ENCODE peak calls at places on chromosomes 5 and 9, in eight cellular contexts. Q, N, A, T, M, R, X and H are unnamed samples.

GRCh38 chr9:134783699-134784039 is 96.9 kb upstream of the FCN2 start:
- DNase-seq in X (no peak), R (peak), N (no peak), Q (no peak), T (no peak), A (peak), M (no peak), H (no peak)

GRCh38 chr9:128372188-128372641 is 1.0 kb downstream of the URM1 start:
- DNase-seq in A (no peak), R (peak), M (no peak), N (no peak), Q (no peak), X (no peak), T (no peak), H (no peak)

GRCh38 chr9:113620377-113621161 is 157.0 kb downstream of the RGS3 start:
- DNase-seq in N (no peak), Q (peak), A (peak), T (no peak), X (no peak), M (peak), R (peak), H (no peak)

GRCh38 chr9:4491621-4491975 is 1.3 kb downstream of the SLC1A1 start:
- DNase-seq in Q (no peak), R (no peak), T (no peak), X (no peak), N (no peak), A (no peak), M (no peak), H (no peak)

GRCh38 chr9:32704343-32704742 is 68.9 kb upstream of the TAF1L start:
- DNase-seq in T (no peak), Q (no peak), N (no peak), M (no peak), A (no peak), R (no peak), X (no peak), H (no peak)

GRCh38 chr9:31153250-31153840 is 1231.1 kb upstream of the ACO1 start:
- DNase-seq in Q (no peak), T (no peak), A (peak), X (no peak), M (no peak), R (no peak), N (no peak), H (no peak)

GRCh38 chr5:149413477-149414210 is 34.6 kb upstream of the IL17B start:
- DNase-seq in A (no peak), Q (no peak), M (no peak), T (no peak), N (no peak), X (no peak), R (no peak), H (no peak)

GRCh38 chr5:34674226-34674625 is 18.1 kb downstream of the RAI14 start:
- DNase-seq in R (peak), T (no peak), Q (no peak), X (no peak), A (peak), M (no peak), N (no peak), H (no peak)

GRCh38 chr5:57307516-57307915 is 133.7 kb downstream of the GPBP1 start:
- DNase-seq in A (no peak), X (no peak), Q (no peak), R (no peak), T (no peak), N (no peak), M (no peak), H (no peak)

GRCh38 chr5:173726848-173727557 is 110.6 kb upstream of the BOD1 start:
- DNase-seq in T (no peak), M (no peak), R (no peak), A (peak), N (no peak), Q (no peak), X (no peak), H (no peak)

GRCh38 chr5:150457112-150457511 is 7.6 kb upstream of the RPS14 start:
- DNase-seq in A (no peak), M (no peak), Q (no peak), N (no peak), T (no peak), R (no peak), X (no peak), H (no peak)

GRCh38 chr5:179294891-179295777 is 50.1 kb downstream of the ADAMTS2 start:
- DNase-seq in R (peak), X (no peak), Q (no peak), N (no peak), M (no peak), A (peak), T (no peak), H (no peak)

GRCh38 chr9:38066167-38066906 is 2.7 kb downstream of the SHB start:
- DNase-seq in Q (no peak), N (no peak), X (no peak), R (peak), A (no peak), T (no peak), M (no peak), H (no peak)

GRCh38 chr9:129594632-129595031 is 26.3 kb downstream of the C9orf50 start:
- DNase-seq in M (no peak), Q (no peak), T (no peak), R (no peak), X (no peak), N (no peak), A (no peak), H (no peak)

GRCh38 chr9:27634879-27635278 is 61.6 kb upstream of the C9orf72 start:
- DNase-seq in M (no peak), X (no peak), Q (no peak), R (no peak), T (no peak), N (no peak), A (no peak), H (peak)

GRCh38 chr5:52607425-52607824 is 180.3 kb upstream of the ITGA1 start:
- DNase-seq in A (no peak), M (no peak), N (no peak), Q (no peak), R (no peak), T (no peak), X (no peak), H (no peak)

GRCh38 chr5:6439588-6440550 is 8.8 kb upstream of the UBE2QL1 start:
- DNase-seq in Q (no peak), M (no peak), A (no peak), X (no peak), N (no peak), T (no peak), R (peak), H (no peak)

GRCh38 chr9:36086442-36086841 is 49.7 kb downstream of the RECK start:
- DNase-seq in M (no peak), A (no peak), Q (no peak), T (no peak), X (no peak), N (no peak), R (no peak), H (no peak)

GRCh38 chr5:93401844-93402243 is 179.2 kb downstream of the NR2F1-AS1 start:
- DNase-seq in M (no peak), T (no peak), R (no peak), Q (no peak), X (no peak), N (no peak), A (no peak), H (no peak)